ENCODE peak calls at places on chromosomes 4 and X, in six cellular contexts. Z is pancreas, O is fibroblast of mammary gland, S is fibroblast of the aortic adventitia, L is PC-3, R is left ventricle myocardium inferior. G is an unnamed sample.

GRCh38 chrX:41033299-41033698 is 51.9 kb upstream of the USP9X start:
- DNase-seq in Z (no peak), O (peak), S (peak), L (peak), R (no peak), G (peak)

GRCh38 chr4:67723949-67724348 is 23.0 kb upstream of the UBA6 start:
- DNase-seq in Z (no peak), O (no peak), S (no peak), L (no peak), R (no peak), G (peak)

GRCh38 chrX:100819837-100820666 is at the start of gene CSTF2:
- DNase-seq in Z (peak), O (peak), S (peak), L (peak), R (peak), G (peak)

GRCh38 chr4:171981185-171981584 is 168.0 kb downstream of the GALNTL6 start:
- DNase-seq in Z (no peak), O (no peak), S (no peak), L (no peak), R (no peak), G (no peak)

GRCh38 chr4:144868309-144868708 is 222.4 kb downstream of the HHIP start:
- DNase-seq in Z (no peak), O (no peak), S (no peak), L (no peak), R (no peak), G (no peak)

GRCh38 chr4:179112441-179113170 is 1670.4 kb upstream of the AGA start:
- DNase-seq in Z (no peak), O (no peak), S (no peak), L (peak), R (no peak), G (no peak)

GRCh38 chrX:109862386-109862910 is 129.4 kb upstream of the ACSL4 start:
- DNase-seq in Z (no peak), O (no peak), S (peak), L (peak), R (no peak), G (no peak)

GRCh38 chr4:125316781-125317525 is 2.2 kb downstream of the FAT4 start:
- DNase-seq in Z (peak), O (peak), S (peak), L (no peak), R (peak), G (peak)

GRCh38 chrX:139875831-139876230 is 57.0 kb downstream of the ATP11C start:
- DNase-seq in Z (no peak), O (no peak), S (peak), L (no peak), R (no peak), G (no peak)

GRCh38 chr4:166197166-166197565 is 324.1 kb downstream of the TLL1 start:
- DNase-seq in Z (no peak), O (no peak), S (no peak), L (peak), R (no peak), G (no peak)

GRCh38 chrX:118324588-118324987 is 21.3 kb upstream of the WDR44 start:
- DNase-seq in Z (no peak), O (no peak), S (no peak), L (no peak), R (no peak), G (no peak)

GRCh38 chr4:148810461-148810860 is 368.2 kb upstream of the NR3C2 start:
- DNase-seq in Z (no peak), O (no peak), S (no peak), L (no peak), R (no peak), G (no peak)

GRCh38 chrX:16882188-16882587 is 12.0 kb upstream of the RBBP7 start:
- DNase-seq in Z (no peak), O (no peak), S (peak), L (peak), R (peak), G (no peak)

GRCh38 chrX:26286836-26287235 is 70.9 kb downstream of the MAGEB5 start:
- DNase-seq in Z (no peak), O (no peak), S (no peak), L (no peak), R (no peak), G (no peak)

GRCh38 chrX:43958529-43958928 is 14.7 kb downstream of the NDP start:
- DNase-seq in Z (no peak), O (peak), S (peak), L (peak), R (no peak), G (peak)

GRCh38 chr4:89836897-89837384 is at the start of gene SNCA:
- DNase-seq in Z (peak), O (peak), S (no peak), L (no peak), R (peak), G (no peak)

GRCh38 chrX:131816551-131817136 is 206.5 kb upstream of the STK26 start:
- DNase-seq in Z (no peak), O (peak), S (peak), L (peak), R (no peak), G (peak)

GRCh38 chr4:84151574-84151973 is 347.5 kb downstream of the NKX6-1 start:
- DNase-seq in Z (no peak), O (no peak), S (no peak), L (peak), R (no peak), G (no peak)

GRCh38 chr4:52588771-52589591 is 70.1 kb downstream of the USP46 start:
- DNase-seq in Z (no peak), O (peak), S (peak), L (no peak), R (no peak), G (peak)

GRCh38 chrX:150688911-150689451 is 4.2 kb upstream of the MTMR1 start:
- DNase-seq in Z (no peak), O (peak), S (peak), L (peak), R (no peak), G (peak)

GRCh38 chr4:37977471-37978452 is 17.6 kb downstream of the PTTG2 start:
- DNase-seq in Z (peak), O (peak), S (peak), L (peak), R (peak), G (peak)

GRCh38 chrX:133698298-133698697 is 283.0 kb upstream of the GPC4 start:
- DNase-seq in Z (no peak), O (peak), S (peak), L (peak), R (no peak), G (peak)

GRCh38 chrX:39721570-39722279 is 376.0 kb downstream of the BCOR start:
- DNase-seq in Z (no peak), O (peak), S (peak), L (no peak), R (no peak), G (peak)

GRCh38 chr4:150135134-150135773 is 57.0 kb downstream of the DCLK2 start:
- DNase-seq in Z (no peak), O (peak), S (no peak), L (no peak), R (no peak), G (no peak)

GRCh38 chr4:159206427-159206871 is 103.6 kb downstream of the RAPGEF2 start:
- DNase-seq in Z (no peak), O (no peak), S (peak), L (peak), R (no peak), G (peak)

GRCh38 chrX:81280148-81280547 is 78.2 kb downstream of the SH3BGRL start:
- DNase-seq in Z (no peak), O (peak), S (no peak), L (no peak), R (no peak), G (no peak)

GRCh38 chr4:81021526-81021944 is 9.0 kb upstream of the BMP3 start:
- DNase-seq in Z (no peak), O (no peak), S (no peak), L (peak), R (no peak), G (no peak)

GRCh38 chr4:124183231-124183630 is 529.3 kb downstream of the ANKRD50 start:
- DNase-seq in Z (no peak), O (no peak), S (no peak), L (no peak), R (no peak), G (no peak)

GRCh38 chr4:82398263-82398662 is 24.5 kb upstream of the HNRNPD start:
- DNase-seq in Z (no peak), O (no peak), S (no peak), L (no peak), R (no peak), G (no peak)

DNA sequence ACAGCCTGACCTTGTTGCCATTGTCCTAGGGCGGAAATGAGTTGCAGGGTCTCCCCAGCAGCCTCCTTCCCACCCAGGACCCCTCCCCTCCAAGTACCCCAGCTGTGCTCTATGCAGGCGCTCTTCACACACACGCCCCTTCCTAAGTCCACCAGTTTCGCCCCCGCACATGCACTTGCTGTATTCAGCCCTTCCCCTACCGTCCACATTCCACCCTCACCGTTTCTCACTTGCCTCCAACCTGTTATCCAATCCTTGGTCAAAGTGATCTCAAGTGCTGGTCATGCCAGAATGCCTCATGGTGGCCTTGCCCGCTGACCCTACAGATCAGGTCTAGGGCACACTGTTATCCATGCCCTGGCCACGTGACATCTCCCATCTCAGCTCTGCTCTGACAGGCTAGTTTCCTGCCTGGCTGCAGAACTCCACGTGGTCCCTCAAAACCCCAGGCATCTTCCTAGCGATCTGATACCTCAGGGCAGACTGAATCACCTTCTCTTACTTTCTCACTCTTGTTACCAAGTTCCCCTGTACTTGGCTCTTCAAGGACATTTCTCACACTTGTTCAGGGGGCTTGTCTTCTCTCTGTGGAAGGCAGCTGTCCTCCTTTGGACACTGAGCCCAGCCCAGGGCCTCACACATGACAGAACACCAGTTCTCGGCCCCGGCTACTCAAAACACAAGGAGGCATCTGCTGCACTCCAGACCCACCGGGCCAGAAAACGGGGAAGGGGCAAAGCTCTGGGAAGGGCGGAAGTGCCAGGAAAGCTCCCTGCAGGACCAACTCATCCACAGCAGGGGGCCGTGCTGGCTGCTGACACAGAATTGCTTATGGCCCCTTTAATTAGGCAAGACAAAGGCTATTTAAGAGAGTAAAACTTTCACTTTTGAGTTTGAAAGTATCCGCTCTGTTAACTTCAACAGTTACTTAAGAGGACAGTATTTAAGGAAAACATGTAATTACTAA is 39.9 kb downstream of the NSG1 start:
- DNase-seq in Z (no peak), O (no peak), S (no peak), L (no peak), R (no peak), G (no peak)
- TF ChIP-seq CTCF in Z (no peak), O (no peak), S (no peak), L (no peak), R (no peak), G (no peak)

GRCh38 chr4:122857160-122857559 is 30.5 kb downstream of the FGF2 start:
- DNase-seq in Z (no peak), O (no peak), S (no peak), L (no peak), R (no peak), G (no peak)

GRCh38 chr4:122854444-122854843 is 27.8 kb downstream of the FGF2 start:
- DNase-seq in Z (no peak), O (peak), S (peak), L (no peak), R (no peak), G (peak)

GRCh38 chr4:122855491-122855890 is 28.9 kb downstream of the FGF2 start:
- DNase-seq in Z (no peak), O (no peak), S (no peak), L (no peak), R (no peak), G (no peak)

GRCh38 chr4:122851568-122851967 is 24.9 kb downstream of the FGF2 start:
- DNase-seq in Z (no peak), O (no peak), S (no peak), L (no peak), R (no peak), G (no peak)

GRCh38 chr4:122854860-122855259 is 28.2 kb downstream of the FGF2 start:
- DNase-seq in Z (no peak), O (no peak), S (peak), L (no peak), R (no peak), G (peak)
- H3K4me3 ChIP-seq in Z (no peak), O (peak), S (peak), L (no peak), R (no peak), G (peak)

GRCh38 chrX:115289465-115289864 is at the start of gene LUZP4:
- DNase-seq in Z (no peak), O (no peak), S (no peak), L (no peak), R (no peak), G (no peak)

DNA sequence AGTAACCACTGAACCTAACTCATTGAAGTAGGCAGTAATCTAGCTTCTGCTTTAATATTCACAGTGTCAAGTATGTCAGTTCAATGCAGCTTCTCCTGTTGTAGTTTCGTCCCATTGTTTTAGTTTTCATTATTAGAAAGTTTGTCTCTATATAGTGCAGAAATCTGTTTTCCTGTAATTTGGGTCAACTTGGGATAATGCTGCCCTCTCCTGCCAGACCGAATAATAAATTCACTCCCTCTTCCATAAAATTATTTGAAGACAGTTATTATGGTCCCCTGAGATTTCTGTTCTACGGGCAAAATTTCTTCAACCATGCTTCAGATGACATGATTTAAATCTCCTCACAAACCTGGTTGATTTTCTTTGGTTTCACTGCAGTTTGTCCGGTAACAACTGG is 4.6 kb upstream of the LUZP4 start:
- DNase-seq in Z (no peak), O (peak), S (peak), L (peak), R (no peak), G (no peak)
- TF ChIP-seq CTCF in Z (no peak), O (no peak), S (peak), L (peak), R (no peak), G (peak)

GRCh38 chr4:163489929-163490328 is 4.6 kb upstream of the TMA16 start:
- DNase-seq in Z (no peak), O (no peak), S (no peak), L (no peak), R (no peak), G (no peak)
- H3K4me3 ChIP-seq in Z (no peak), O (no peak), S (no peak), L (no peak), R (no peak), G (no peak)

GRCh38 chr4:139704915-139705485 is 39.4 kb downstream of the MGST2 start:
- DNase-seq in Z (no peak), O (peak), S (peak), L (peak), R (no peak), G (no peak)
- TF ChIP-seq CTCF in Z (no peak), O (peak), S (no peak), L (peak), R (no peak), G (no peak)

DNA sequence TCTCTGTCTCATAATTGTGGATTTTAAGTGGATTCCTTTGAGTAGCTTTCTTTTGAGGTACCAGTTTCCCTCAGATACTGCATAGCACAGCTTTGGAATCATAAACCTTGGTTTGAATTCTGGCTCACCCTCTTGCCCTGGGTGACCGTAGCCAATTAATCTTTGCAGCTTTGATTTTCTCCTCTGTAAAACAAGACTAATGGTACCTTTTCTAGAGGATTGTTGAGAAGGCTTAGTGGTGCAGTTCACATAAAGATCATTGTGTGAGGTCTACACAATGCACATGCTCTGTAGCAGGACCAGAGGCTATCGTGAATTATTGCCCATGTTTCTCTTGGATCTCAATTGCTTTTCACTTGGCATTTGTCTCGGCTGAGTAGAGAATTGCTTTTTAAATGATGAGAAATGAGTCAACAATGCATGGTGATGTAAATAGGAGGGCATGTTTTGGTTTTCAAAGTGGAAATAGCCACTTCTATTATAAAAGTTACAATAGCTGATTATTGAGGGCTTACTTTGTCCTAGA is 47.9 kb downstream of the TMEM131L start:
- DNase-seq in Z (no peak), O (peak), S (peak), L (peak), R (no peak), G (peak)
- H3K4me3 ChIP-seq in Z (no peak), O (no peak), S (no peak), L (peak), R (no peak), G (no peak)